ENCODE peak calls at places on chromosomes 11 and 22, in eight cellular contexts. S, Y, D, F, V, E, P and Z are unnamed samples.

GRCh38 chr11:69055598-69056516 is 7.1 kb downstream of the TPCN2 start:
- DNase-seq in S (peak), P (no peak), F (no peak), V (no peak), E (peak), Y (no peak), D (no peak), Z (no peak)

GRCh38 chr11:36306888-36307287 is 10.8 kb downstream of the PRR5L start:
- DNase-seq in P (peak), Y (no peak), E (no peak), S (no peak), D (no peak), F (no peak), V (peak), Z (peak)

GRCh38 chr11:84468255-84468654 is 1158.9 kb downstream of the DLG2 start:
- DNase-seq in P (peak), F (no peak), V (no peak), D (no peak), Y (no peak), E (no peak), S (no peak), Z (no peak)

GRCh38 chr11:70128435-70128906 is 50.4 kb downstream of the ANO1 start:
- DNase-seq in E (peak), F (peak), V (peak), P (no peak), Y (no peak), D (no peak), S (no peak), Z (no peak)

GRCh38 chr22:17260291-17260690 is 41.1 kb upstream of the ADA2 start:
- DNase-seq in Y (no peak), P (no peak), F (no peak), S (no peak), D (no peak), V (no peak), E (no peak), Z (no peak)

GRCh38 chr11:125998267-125998666 is 52.4 kb downstream of the VSIG10L2 start:
- DNase-seq in F (no peak), V (no peak), P (no peak), S (no peak), Y (no peak), D (no peak), E (no peak), Z (no peak)

GRCh38 chr11:111454561-111455192 is 57.5 kb downstream of the BTG4 start:
- DNase-seq in F (no peak), Y (peak), D (no peak), P (peak), E (no peak), S (peak), V (peak), Z (peak)

GRCh38 chr22:50530857-50531545 is 1.2 kb upstream of the TYMP start:
- DNase-seq in V (peak), P (peak), S (no peak), D (no peak), Y (no peak), E (peak), F (no peak), Z (peak)

GRCh38 chr11:134640536-134640935 is 228.5 kb upstream of the B3GAT1 start:
- DNase-seq in Y (peak), D (no peak), S (no peak), V (no peak), E (no peak), F (no peak), P (no peak), Z (no peak)

GRCh38 chr22:38314992-38315800 is 2.0 kb downstream of the CSNK1E start:
- DNase-seq in E (peak), V (peak), F (no peak), S (no peak), D (peak), P (peak), Y (no peak), Z (no peak)

GRCh38 chr22:42719133-42719532 is 1.5 kb downstream of the A4GALT start:
- DNase-seq in V (no peak), E (no peak), Y (no peak), P (no peak), S (no peak), D (no peak), F (no peak), Z (no peak)

GRCh38 chr11:46026616-46027293 is 94.5 kb downstream of the PHF21A start:
- DNase-seq in F (no peak), Y (no peak), E (no peak), V (no peak), P (no peak), D (no peak), S (no peak), Z (no peak)

GRCh38 chr11:85884581-85885021 is 29.4 kb downstream of the CCDC83 start:
- DNase-seq in P (no peak), V (peak), Y (no peak), S (no peak), E (no peak), D (no peak), F (no peak), Z (no peak)

GRCh38 chr22:36356708-36357694 is 30.8 kb downstream of the MYH9 start:
- DNase-seq in F (no peak), V (no peak), S (no peak), P (no peak), Y (no peak), E (no peak), D (no peak), Z (no peak)

GRCh38 chr11:8661036-8661435 is 21.4 kb downstream of the TRIM66 start:
- DNase-seq in P (no peak), D (no peak), V (no peak), E (no peak), Y (no peak), F (no peak), S (no peak), Z (no peak)

GRCh38 chr11:93089474-93090102 is 108.2 kb downstream of the SLC36A4 start:
- DNase-seq in D (peak), Y (no peak), F (no peak), P (peak), V (peak), E (no peak), S (peak), Z (no peak)

GRCh38 chr11:66976048-66976467 is 954 bp downstream of the C11orf86 start:
- DNase-seq in D (no peak), E (no peak), S (no peak), V (peak), F (no peak), Y (no peak), P (peak), Z (peak)

GRCh38 chr11:27777013-27777412 is 76.8 kb upstream of the BDNF start:
- DNase-seq in Y (no peak), V (no peak), S (no peak), D (no peak), F (no peak), E (no peak), P (no peak), Z (no peak)

GRCh38 chr11:111403021-111403725 is 24.1 kb upstream of the POU2AF1 start:
- DNase-seq in Y (no peak), F (no peak), P (no peak), E (no peak), S (no peak), D (peak), V (no peak), Z (no peak)

GRCh38 chr11:101346591-101346990 is 217.0 kb upstream of the PGR start:
- DNase-seq in V (peak), S (no peak), E (no peak), F (no peak), P (no peak), Y (no peak), D (no peak), Z (no peak)

GRCh38 chr11:77619576-77620198 is 17.9 kb downstream of the CLNS1A start:
- DNase-seq in S (no peak), F (no peak), P (peak), D (peak), V (peak), Y (no peak), E (no peak), Z (no peak)